ENCODE peak calls at places on chromosomes 12 and 14, in five cellular contexts. B is glutamatergic neuron, F is EL, S is dermis blood vessel endothelial cell, G is HTR-8/SVneo. U is an unnamed sample.

GRCh38 chr12:92518071-92518470 is 184.7 kb upstream of the PLEKHG7 start:
- DNase-seq in S (no peak), B (no peak), F (no peak), G (no peak), U (no peak)

GRCh38 chr12:61654698-61655097 is 605.5 kb upstream of the USP15 start:
- DNase-seq in F (no peak), B (no peak), G (no peak), S (no peak), U (peak)

GRCh38 chr12:4909397-4909733 is 340 bp upstream of the KCNA1 start:
- DNase-seq in S (no peak), B (peak), F (no peak), G (no peak), U (no peak)

GRCh38 chr12:75560167-75560566 is 48.8 kb upstream of the KRR1 start:
- DNase-seq in F (peak), G (peak), B (no peak), S (peak), U (peak)

GRCh38 chr14:72613196-72613974 is 280.5 kb downstream of the DPF3 start:
- DNase-seq in G (no peak), B (no peak), F (peak), S (peak), U (no peak)

GRCh38 chr12:102406033-102406584 is 74.3 kb downstream of the IGF1 start:
- DNase-seq in B (peak), G (no peak), F (no peak), S (peak), U (no peak)

GRCh38 chr12:7093892-7094291 is 1.6 kb upstream of the C1R start:
- DNase-seq in S (no peak), B (no peak), G (no peak), F (no peak), U (no peak)

GRCh38 chr12:101670007-101670671 is 27.3 kb upstream of the CHPT1 start:
- DNase-seq in B (no peak), F (peak), S (peak), G (peak), U (peak)

GRCh38 chr14:104221636-104222375 is 83.4 kb downstream of the KIF26A start:
- DNase-seq in B (peak), S (no peak), G (no peak), F (no peak), U (no peak)

GRCh38 chr14:97408937-97409860 is 612.0 kb downstream of the VRK1 start:
- DNase-seq in B (no peak), F (no peak), G (no peak), S (no peak), U (no peak)

GRCh38 chr14:21300892-21301291 is 21.0 kb downstream of the RPGRIP1 start:
- DNase-seq in B (peak), F (no peak), G (no peak), S (peak), U (no peak)

GRCh38 chr14:64806202-64806861 is 73.4 kb downstream of the SPTB start:
- DNase-seq in G (peak), S (no peak), B (no peak), F (peak), U (peak)

GRCh38 chr14:80636071-80636470 is 305.5 kb downstream of the CEP128 start:
- DNase-seq in S (peak), B (no peak), G (no peak), F (peak), U (no peak)

GRCh38 chr12:119354187-119354586 is 19.7 kb downstream of the CCDC60 start:
- DNase-seq in F (no peak), G (no peak), S (no peak), B (no peak), U (no peak)

GRCh38 chr12:29072631-29073030 is 76.4 kb upstream of the FAR2 start:
- DNase-seq in S (no peak), F (peak), G (no peak), B (no peak), U (no peak)

GRCh38 chr12:29533815-29534489 is 36.5 kb upstream of the OVCH1 start:
- DNase-seq in B (no peak), G (no peak), S (no peak), F (no peak), U (no peak)

GRCh38 chr14:52369305-52369781 is 55.2 kb downstream of the PTGER2 start:
- DNase-seq in B (no peak), F (peak), G (no peak), S (no peak), U (no peak)

GRCh38 chr14:54048311-54048710 is 91.7 kb upstream of the BMP4 start:
- DNase-seq in F (no peak), B (no peak), G (no peak), S (no peak), U (peak)